ENCODE peak calls at places on chromosomes 11 and 22, in five cellular contexts. G is stimulated activated CD4-positive, alpha-beta T cell treated with anti-CD3 and anti-CD28 coated beads, Interleukin-4, amount 100 ng/mL, for 4 hours; S is choroid plexus epithelial cell; I is HuH-7.5; Q is left lobe of liver. D is an unnamed sample.

GRCh38 chr11:16780698-16781550 is 42.5 kb downstream of the C11orf58 start:
- DNase-seq in G (no peak), S (no peak), I (no peak), Q (no peak), D (peak; percentile 54)

GRCh38 chr11:123525511-123525918 is 95.4 kb downstream of the GRAMD1B start:
- DNase-seq in G (no peak), S (no peak), I (no peak), Q (no peak), D (no peak)

GRCh38 chr22:19641254-19641982 is 72.9 kb upstream of the SEPTIN5 start:
- DNase-seq in G (no peak), S (peak; percentile 43), I (peak; percentile 58), Q (no peak), D (no peak)

GRCh38 chr22:23058063-23058462 is 12.3 kb upstream of the GNAZ start:
- DNase-seq in G (no peak), S (no peak), I (no peak), Q (no peak), D (peak; percentile 22)

GRCh38 chr22:46011627-46012181 is 34.7 kb upstream of the WNT7B start:
- DNase-seq in G (no peak), S (no peak), I (no peak), Q (no peak), D (peak; percentile 66)

GRCh38 chr11:86180860-86181259 is 63.7 kb upstream of the EED start:
- DNase-seq in G (no peak), S (no peak), I (no peak), Q (no peak), D (no peak)

GRCh38 chr22:37516456-37516855 is 2.8 kb downstream of the CARD10 start:
- DNase-seq in G (no peak), S (no peak), I (no peak), Q (no peak), D (no peak)

GRCh38 chr11:65662247-65662801 is 392 bp downstream of the RELA start:
- DNase-seq in G (no peak), S (peak; percentile 21), I (no peak), Q (no peak), D (peak; percentile 67)

GRCh38 chr11:24239930-24240329 is 256.9 kb upstream of the LUZP2 start:
- DNase-seq in G (no peak), S (no peak), I (no peak), Q (no peak), D (no peak)

GRCh38 chr11:26930518-26931247 is 63.2 kb upstream of the FIBIN start:
- DNase-seq in G (no peak), S (peak; percentile 91), I (no peak), Q (no peak), D (no peak)

GRCh38 chr11:130653838-130654601 is 205.6 kb downstream of the ADAMTS15 start:
- DNase-seq in G (no peak), S (peak; percentile 59), I (no peak), Q (peak; percentile 93), D (no peak)

D was measured in chondrocyte.